ENCODE peak calls at places on chromosome 16, in ten cellular contexts. J, C, R, Q, N, L, P, G, F and S are unnamed samples.

GRCh38 chr16:17238285-17239028 is 232.3 kb downstream of the XYLT1 start:
- DNase-seq in J (no peak), Q (no peak), F (no peak), C (no peak), P (no peak), L (no peak), G (no peak), N (no peak), R (no peak), S (no peak)

GRCh38 chr16:84514874-84515835 is 10.7 kb upstream of the MEAK7 start:
- DNase-seq in Q (peak; percentile 56), L (peak; percentile 61), G (no peak), P (no peak), J (no peak), R (no peak), N (no peak), F (no peak), C (no peak), S (no peak)

GRCh38 chr16:13348416-13348815 is 447.0 kb downstream of the SHISA9 start:
- DNase-seq in L (no peak), R (no peak), P (no peak), Q (no peak), C (no peak), G (no peak), J (no peak), N (no peak), F (no peak), S (no peak)

GRCh38 chr16:14005335-14005734 is 65.8 kb upstream of the MRTFB start:
- DNase-seq in Q (no peak), G (no peak), L (no peak), R (no peak), C (no peak), J (no peak), F (no peak), N (no peak), P (no peak), S (no peak)

GRCh38 chr16:58814348-58814801 is 80.3 kb upstream of the GOT2 start:
- DNase-seq in J (peak; percentile 58), L (peak; percentile 53), Q (peak; percentile 24), N (peak; percentile 35), P (peak; percentile 30), C (peak; percentile 73), R (no peak), G (peak; percentile 21), F (peak; percentile 21), S (no peak)

GRCh38 chr16:51431517-51432241 is 280.6 kb upstream of the SALL1 start:
- DNase-seq in C (no peak), Q (no peak), G (no peak), F (peak; percentile 31), L (no peak), J (peak; percentile 30), P (peak; percentile 99), N (no peak), R (no peak), S (no peak)

GRCh38 chr16:50261707-50262235 is 4.6 kb upstream of the ADCY7 start:
- DNase-seq in G (no peak), R (no peak), F (no peak), P (no peak), N (no peak), J (peak; percentile 21), Q (no peak), L (peak; percentile 41), C (no peak), S (no peak)

GRCh38 chr16:10493276-10493675 is 87.1 kb downstream of the EMP2 start:
- DNase-seq in G (no peak), L (no peak), J (no peak), N (no peak), P (no peak), Q (no peak), F (no peak), R (no peak), C (no peak), S (no peak)

GRCh38 chr16:56321571-56321970 is 103.8 kb downstream of the AMFR start:
- DNase-seq in P (no peak), F (no peak), L (no peak), Q (no peak), J (no peak), R (no peak), G (no peak), N (no peak), C (no peak), S (peak; percentile 34)

GRCh38 chr16:56320081-56320480 is 105.3 kb downstream of the AMFR start:
- DNase-seq in G (no peak), F (no peak), J (no peak), L (no peak), N (no peak), C (no peak), Q (no peak), P (no peak), R (no peak), S (no peak)

GRCh38 chr16:56319391-56319790 is 106.0 kb downstream of the AMFR start:
- DNase-seq in C (no peak), P (no peak), G (no peak), L (no peak), N (no peak), F (no peak), Q (no peak), R (no peak), J (no peak), S (peak; percentile 53)

GRCh38 chr16:56317998-56318912 is 107.1 kb downstream of the AMFR start:
- DNase-seq in C (peak; percentile 94), P (peak; percentile 70), F (peak; percentile 73), Q (peak; percentile 95), N (peak; percentile 75), R (peak; percentile 83), L (peak; percentile 82), J (peak; percentile 66), G (peak; percentile 82), S (peak; percentile 89)

DNA sequence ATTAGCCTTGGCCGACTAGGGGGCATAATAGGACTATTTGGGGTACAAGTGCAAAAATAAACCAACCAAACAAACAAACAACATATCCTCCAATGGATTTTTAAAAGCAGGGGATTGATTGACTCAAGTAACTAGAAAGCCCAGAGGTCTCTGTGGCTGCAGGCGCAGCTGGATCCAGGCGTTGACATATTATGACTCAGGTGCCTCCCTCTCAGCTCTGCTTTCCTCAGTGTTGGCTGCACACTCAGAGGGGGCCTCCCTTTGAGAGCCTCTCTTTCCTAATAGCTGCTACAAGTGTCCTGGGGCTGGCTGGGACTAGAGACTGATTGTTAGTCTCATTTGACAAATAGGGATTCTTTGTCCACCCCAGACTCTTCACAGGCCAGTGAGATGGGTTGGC is 104.2 kb downstream of the AMFR start:
- DNase-seq in L (no peak), G (no peak), Q (no peak), F (no peak), R (no peak), C (no peak), N (no peak), J (no peak), P (no peak), S (no peak)
- TF ChIP-seq POLR2A in L (no peak), G (no peak), Q (no peak), F (no peak), R (no peak), C (no peak), N (no peak), J (no peak), P (no peak), S (no peak)

GRCh38 chr16:8720080-8720966 is 45.9 kb downstream of the ABAT start:
- DNase-seq in N (no peak), P (no peak), R (no peak), L (no peak), Q (peak; percentile 37), J (no peak), C (no peak), F (peak; percentile 51), G (no peak), S (no peak)

GRCh38 chr16:8725513-8726178 is 51.2 kb downstream of the ABAT start:
- DNase-seq in F (no peak), P (no peak), N (no peak), L (no peak), J (no peak), C (no peak), G (no peak), Q (no peak), R (no peak), S (no peak)

GRCh38 chr16:8718753-8719386 is 44.5 kb downstream of the ABAT start:
- DNase-seq in F (no peak), R (no peak), N (peak; percentile 54), G (no peak), L (no peak), P (no peak), Q (no peak), J (no peak), C (no peak), S (no peak)

GRCh38 chr16:8720967-8721692 is 46.7 kb downstream of the ABAT start:
- DNase-seq in R (no peak), G (no peak), Q (no peak), P (no peak), N (no peak), C (no peak), F (no peak), J (no peak), L (no peak), S (no peak)

DNA sequence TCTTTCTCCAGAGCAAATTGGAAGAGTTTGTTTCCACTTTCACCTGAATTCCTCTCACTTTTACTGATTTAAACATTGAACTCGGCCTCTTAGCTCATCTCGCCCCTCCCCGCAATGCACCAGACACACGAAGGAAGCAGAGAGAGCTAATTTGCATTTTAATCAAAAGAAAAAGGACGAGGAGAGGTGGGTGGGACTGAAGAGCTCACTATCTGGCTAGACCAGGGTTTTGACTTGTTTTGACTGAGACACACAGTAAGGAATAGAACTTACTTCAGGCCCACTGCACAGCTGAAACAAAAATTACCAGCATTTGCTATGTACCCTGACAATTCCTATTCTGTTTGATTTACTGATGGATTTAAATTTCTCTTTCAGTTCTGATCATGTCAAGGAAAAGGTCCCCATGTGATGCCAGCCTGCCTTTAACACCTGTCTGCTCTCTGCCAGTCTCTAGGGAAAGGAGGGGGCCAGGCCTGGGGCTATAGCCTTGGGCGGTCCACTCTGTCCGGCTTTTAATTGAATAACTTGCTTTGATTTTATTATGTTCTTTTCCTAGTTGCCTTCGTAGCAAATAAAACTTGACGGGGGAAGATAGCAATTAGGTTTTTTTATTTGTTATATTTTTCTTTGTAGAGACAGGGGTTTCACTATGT is 47.4 kb downstream of the ABAT start:
- DNase-seq in R (no peak), G (no peak), F (no peak), C (no peak), Q (no peak), P (no peak), L (no peak), J (no peak), N (no peak), S (no peak)
- TF ChIP-seq POLR2A in R (no peak), G (no peak), F (no peak), C (no peak), Q (no peak), P (no peak), L (no peak), J (no peak), N (no peak), S (no peak)

DNA sequence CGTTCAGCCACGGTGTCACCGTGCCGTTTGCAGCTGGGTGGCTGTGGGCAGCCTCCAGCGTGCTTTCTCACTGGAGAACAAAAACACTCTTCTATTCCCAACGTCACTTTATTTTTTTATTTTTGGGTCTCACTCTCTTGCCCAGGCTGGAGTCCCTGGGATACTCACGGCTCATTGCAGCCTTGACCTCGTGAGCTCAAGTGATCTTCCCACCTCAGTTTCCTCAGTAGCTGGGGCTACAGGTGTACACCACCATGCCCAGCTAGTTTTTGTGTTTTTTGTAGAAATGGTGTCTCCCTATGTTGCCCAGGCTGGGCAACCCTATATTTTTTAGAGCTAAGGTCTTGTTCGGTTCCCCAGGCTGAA is 34.4 kb upstream of the ZC3H18 start:
- DNase-seq in P (no peak), C (no peak), G (no peak), J (no peak), L (no peak), Q (no peak), N (no peak), R (no peak), F (no peak), S (no peak)
- TF ChIP-seq POLR2A in P (no peak), C (peak; percentile 0), G (no peak), J (no peak), L (no peak), Q (no peak), N (no peak), R (no peak), F (no peak), S (no peak)

GRCh38 chr16:87853411-87854052 is 15.8 kb downstream of the SLC7A5 start:
- DNase-seq in F (peak; percentile 87), L (peak; percentile 95), R (peak; percentile 96), C (peak; percentile 89), N (peak; percentile 96), Q (peak; percentile 84), J (peak; percentile 94), G (peak; percentile 90), P (peak; percentile 90), S (peak; percentile 95)
- TF ChIP-seq POLR2A in F (peak; percentile 36), L (peak; percentile 62), R (peak; percentile 74), C (peak; percentile 56), N (peak; percentile 84), Q (no peak), J (peak; percentile 19), G (peak; percentile 34), P (peak; percentile 68), S (peak; percentile 66)